ENCODE peak calls at places on chromosomes 13 and 19, in six cellular contexts. C is ovary, N is upper lobe of right lung, M is GM12878, P is IMR-90, I is fibroblast of lung. G is an unnamed sample. For H3K27me3, the result is how much of the 10 kb centered on the place peaks cover.

GRCh38 chr13:80469841-80470378 is 129.0 kb upstream of the SPRY2 start:
- DNase-seq in C (no peak), N (no peak), M (no peak), P (peak), I (peak), G (peak)

GRCh38 chr13:93476175-93476574 is 249.6 kb downstream of the GPC6 start:
- DNase-seq in C (no peak), N (no peak), M (no peak), P (peak), I (peak), G (no peak)

GRCh38 chr13:50613356-50613831 is 230.1 kb downstream of the DLEU7 start:
- DNase-seq in C (no peak), N (no peak), M (no peak), P (no peak), I (peak), G (no peak)

GRCh38 chr13:105735269-105735668 is 800.2 kb downstream of the EFNB2 start:
- DNase-seq in C (no peak), N (no peak), M (no peak), P (no peak), I (no peak), G (no peak)

GRCh38 chr19:19966862-19967261 is 66.1 kb downstream of the ZNF93 start:
- DNase-seq in C (no peak), N (no peak), M (no peak), P (no peak), I (no peak), G (no peak)

GRCh38 chr13:105329359-105329758 is 1206.1 kb downstream of the EFNB2 start:
- DNase-seq in C (no peak), N (no peak), M (no peak), P (no peak), I (peak), G (no peak)

GRCh38 chr19:33231511-33231910 is 5.9 kb upstream of the SLC7A10 start:
- DNase-seq in C (no peak), N (no peak), M (no peak), P (peak), I (no peak), G (no peak)

GRCh38 chr13:48994731-48995130 is 19.0 kb downstream of the FNDC3A start:
- DNase-seq in C (no peak), N (no peak), M (no peak), P (peak), I (peak), G (no peak)

GRCh38 chr13:102369303-102369702 is 32.5 kb downstream of the FGF14 start:
- DNase-seq in C (no peak), N (no peak), M (no peak), P (no peak), I (no peak), G (no peak)

GRCh38 chr13:106612688-106613087 is 44.8 kb upstream of the ARGLU1 start:
- DNase-seq in C (peak), N (peak), M (no peak), P (peak), I (no peak), G (peak)

GRCh38 chr13:48819889-48820288 is 155.8 kb upstream of the FNDC3A start:
- DNase-seq in C (no peak), N (no peak), M (no peak), P (no peak), I (no peak), G (no peak)

GRCh38 chr19:16470911-16471811 is 609 bp downstream of the EPS15L1 start:
- DNase-seq in C (no peak), N (no peak), M (no peak), P (peak), I (peak), G (peak)

GRCh38 chr13:114149774-114150740 is 17.6 kb upstream of the RASA3 start:
- DNase-seq in C (no peak), N (no peak), M (no peak), P (no peak), I (no peak), G (no peak)

GRCh38 chr13:30736921-30737320 is 1.6 kb downstream of the ALOX5AP start:
- DNase-seq in C (no peak), N (no peak), M (no peak), P (no peak), I (no peak), G (no peak)

GRCh38 chr13:109945206-109945960 is 159.0 kb upstream of the IRS2 start:
- DNase-seq in C (no peak), N (no peak), M (no peak), P (peak), I (peak), G (no peak)

GRCh38 chr13:83798731-83799130 is 83.5 kb downstream of the SLITRK1 start:
- DNase-seq in C (no peak), N (no peak), M (no peak), P (peak), I (peak), G (no peak)

GRCh38 chr13:99322297-99323103 is 15.3 kb upstream of the GPR183 start:
- DNase-seq in C (no peak), N (no peak), M (peak), P (peak), I (peak), G (no peak)

GRCh38 chr19:51138549-51138979 is 3.5 kb upstream of the SIGLEC7 start:
- DNase-seq in C (no peak), N (peak), M (no peak), P (no peak), I (no peak), G (no peak)

GRCh38 chr19:47503823-47504145 is 11.1 kb downstream of the NAPA start:
- DNase-seq in C (no peak), N (no peak), M (no peak), P (no peak), I (no peak), G (no peak)
- H3K4me3 ChIP-seq in C (no peak), N (no peak), M (no peak), P (no peak), I (no peak), G (no peak)

DNA sequence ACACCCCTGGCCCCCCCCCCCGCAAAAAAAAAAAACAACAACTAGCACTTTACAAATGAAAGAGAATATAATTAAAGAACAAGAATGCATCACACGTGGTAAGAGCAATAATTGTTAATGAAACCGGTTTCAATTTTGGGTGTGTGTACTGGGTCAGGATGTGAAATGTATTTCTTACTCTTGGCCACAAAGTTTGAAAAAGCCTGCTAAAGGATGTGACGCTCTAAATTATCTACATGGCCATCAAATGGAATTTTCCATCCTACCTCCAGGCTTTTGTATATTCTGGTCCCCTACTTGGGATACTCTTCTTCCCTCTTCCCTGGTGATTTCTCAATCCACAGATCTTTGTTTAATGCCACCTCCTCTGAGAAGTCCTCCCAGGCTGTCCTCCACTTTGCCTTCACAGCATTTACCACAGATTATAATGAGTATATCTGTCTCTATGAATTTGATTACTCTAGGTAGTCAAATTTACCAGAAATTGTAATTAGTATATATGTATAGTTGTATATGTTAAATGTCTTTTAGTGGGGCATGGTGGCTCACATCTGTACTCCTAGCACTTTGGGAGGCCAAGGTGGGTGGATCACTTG is 2.1 kb downstream of the SARS2 start:
- DNase-seq in C (no peak), N (no peak), M (no peak), P (no peak), I (no peak), G (no peak)
- H3K27me3 ChIP-seq in C (under half), N (under half), M (under half), P (under half), I (under half), G (under half)

DNA sequence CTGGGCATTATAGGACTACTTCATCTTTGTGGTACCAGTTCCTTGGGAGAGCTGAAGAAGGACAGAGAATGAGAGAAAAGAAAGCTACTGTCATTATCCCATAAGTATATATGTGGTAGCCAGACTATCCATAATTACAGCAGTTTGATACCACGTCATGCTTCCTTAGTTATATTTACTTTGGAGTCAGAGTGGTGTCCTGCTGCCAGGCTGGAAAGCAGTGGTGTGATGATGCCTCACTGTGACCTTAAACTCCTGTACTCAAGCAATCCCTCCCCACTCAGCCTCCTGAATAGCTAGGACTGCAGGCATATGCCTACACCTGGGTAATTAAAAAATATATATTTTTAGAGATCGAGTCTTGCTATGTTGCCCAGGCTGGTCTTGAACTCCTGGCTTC is 57.8 kb downstream of the WTIP start:
- DNase-seq in C (no peak), N (no peak), M (no peak), P (no peak), I (no peak), G (no peak)
- TF ChIP-seq CTCF in C (no peak), N (no peak), M (no peak), P (no peak), I (no peak), G (no peak)

DNA sequence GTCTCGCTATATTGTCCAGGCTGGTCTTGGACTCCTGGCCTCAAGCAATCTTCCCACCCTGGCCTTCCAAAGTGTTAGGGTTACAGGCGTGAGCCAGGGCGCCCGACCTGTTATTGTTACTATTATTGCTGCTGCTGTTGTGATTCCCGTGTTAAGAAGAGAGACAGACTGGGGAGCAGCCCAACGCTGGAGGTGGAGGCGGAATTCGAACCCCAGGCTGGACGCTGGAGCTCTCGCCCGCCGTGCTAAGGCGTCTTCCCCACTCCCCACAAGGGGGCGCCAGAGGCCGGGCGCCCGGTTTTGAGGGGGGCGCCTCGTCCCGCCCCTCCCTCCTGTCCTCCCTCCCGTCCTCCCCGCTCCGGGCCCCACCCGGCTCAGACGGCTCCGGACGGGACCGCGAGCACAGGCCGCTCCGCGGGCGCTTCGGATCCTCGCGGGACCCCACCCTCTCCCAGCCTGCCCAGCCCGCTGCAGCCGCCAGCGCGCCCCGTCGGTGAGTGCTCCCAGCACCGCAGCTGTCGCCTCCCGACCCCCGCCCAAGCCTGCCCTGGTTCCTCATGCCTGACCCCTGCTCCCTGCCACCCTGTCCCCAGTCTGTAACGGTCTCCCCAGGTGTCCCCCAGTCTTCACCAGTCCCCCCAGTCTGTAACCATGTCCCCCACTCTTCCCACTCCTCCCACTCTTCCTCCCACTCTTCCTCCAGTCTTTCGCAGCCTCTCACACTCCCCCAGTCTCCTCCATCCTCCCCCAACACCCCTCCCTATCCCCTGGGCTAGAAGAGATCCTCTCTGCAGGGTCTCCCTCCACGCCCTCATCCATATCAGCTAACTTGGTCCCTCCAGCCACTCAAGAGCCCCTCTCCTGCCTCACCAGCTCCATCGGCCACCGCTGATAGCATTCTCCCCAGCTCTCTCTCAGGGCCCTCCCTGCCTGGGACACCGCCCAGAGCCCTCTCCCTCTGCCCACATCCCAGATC is at the start of gene EHD2:
- DNase-seq in C (peak), N (peak), M (no peak), P (peak), I (peak), G (peak)
- H3K4me3 ChIP-seq in C (peak), N (peak), M (no peak), P (peak), I (peak), G (peak)

GRCh38 chr19:45539460-45539859 is 32.2 kb downstream of the VASP start:
- DNase-seq in C (no peak), N (no peak), M (no peak), P (no peak), I (no peak), G (no peak)
- H3K27me3 ChIP-seq in C (under half), N (under half), M (under half), P (under half), I (under half), G (under half)

GRCh38 chr19:3699741-3700241 is 477 bp downstream of the PIP5K1C start:
- DNase-seq in C (no peak), N (no peak), M (no peak), P (no peak), I (no peak), G (no peak)

GRCh38 chr19:3699071-3699740 is 1.1 kb downstream of the PIP5K1C start:
- DNase-seq in C (peak), N (peak), M (no peak), P (peak), I (peak), G (peak)

GRCh38 chr19:3701200-3701599 is 932 bp upstream of the PIP5K1C start:
- DNase-seq in C (no peak), N (no peak), M (no peak), P (no peak), I (no peak), G (no peak)

GRCh38 chr19:3698386-3698950 is 1.8 kb downstream of the PIP5K1C start:
- DNase-seq in C (no peak), N (no peak), M (no peak), P (peak), I (no peak), G (no peak)

GRCh38 chr19:3700242-3701032 is at the start of gene PIP5K1C:
- DNase-seq in C (peak), N (peak), M (peak), P (peak), I (peak), G (peak)
- TF ChIP-seq CTCF in C (peak), N (peak), M (peak), P (peak), I (peak), G (peak)

GRCh38 chr19:49688531-49689132 is 762 bp upstream of the ADM5 start:
- DNase-seq in C (no peak), N (no peak), M (no peak), P (no peak), I (no peak), G (no peak)

GRCh38 chr19:49689133-49690072 is at the start of gene ADM5:
- DNase-seq in C (peak), N (peak), M (no peak), P (no peak), I (no peak), G (peak)

GRCh38 chr19:49691243-49692101 is 556 bp downstream of the CPT1C start:
- DNase-seq in C (peak), N (no peak), M (no peak), P (peak), I (peak), G (peak)

GRCh38 chr19:49690656-49691242 is at the start of gene CPT1C:
- DNase-seq in C (peak), N (peak), M (no peak), P (peak), I (peak), G (peak)

GRCh38 chr19:49690073-49690655 is 752 bp upstream of the CPT1C start:
- DNase-seq in C (no peak), N (no peak), M (no peak), P (no peak), I (no peak), G (no peak)
- H3K4me3 ChIP-seq in C (peak), N (peak), M (no peak), P (peak), I (peak), G (peak)

DNA sequence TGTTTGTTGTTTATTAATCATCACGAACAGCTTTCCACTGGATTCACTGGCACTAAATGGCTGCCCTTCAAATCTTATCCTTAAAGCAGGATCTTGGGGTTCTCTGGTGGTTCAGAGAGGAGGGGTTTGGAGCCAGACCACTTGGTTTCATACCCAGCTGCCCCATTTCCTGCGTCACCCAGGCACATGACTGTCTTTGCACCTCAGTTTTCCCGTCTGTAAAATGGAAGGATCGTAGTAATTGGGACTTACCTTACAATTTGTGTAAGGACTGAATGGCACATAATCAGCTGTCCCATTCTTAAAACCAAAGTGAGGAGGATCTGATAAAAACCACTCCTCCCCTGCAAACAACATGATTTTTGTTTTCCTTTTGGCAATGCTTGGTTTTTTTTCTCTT is 318.3 kb downstream of the ZNF536 start:
- DNase-seq in C (no peak), N (no peak), M (no peak), P (no peak), I (no peak), G (no peak)
- H3K27me3 ChIP-seq in C (under half), N (under half), M (under half), P (under half), I (under half), G (under half)

GRCh38 chr19:58361900-58362271 is 665 bp downstream of the ZNF497 start:
- DNase-seq in C (no peak), N (peak), M (no peak), P (peak), I (no peak), G (no peak)
- TF ChIP-seq CTCF in C (no peak), N (no peak), M (no peak), P (no peak), I (no peak), G (no peak)

DNA sequence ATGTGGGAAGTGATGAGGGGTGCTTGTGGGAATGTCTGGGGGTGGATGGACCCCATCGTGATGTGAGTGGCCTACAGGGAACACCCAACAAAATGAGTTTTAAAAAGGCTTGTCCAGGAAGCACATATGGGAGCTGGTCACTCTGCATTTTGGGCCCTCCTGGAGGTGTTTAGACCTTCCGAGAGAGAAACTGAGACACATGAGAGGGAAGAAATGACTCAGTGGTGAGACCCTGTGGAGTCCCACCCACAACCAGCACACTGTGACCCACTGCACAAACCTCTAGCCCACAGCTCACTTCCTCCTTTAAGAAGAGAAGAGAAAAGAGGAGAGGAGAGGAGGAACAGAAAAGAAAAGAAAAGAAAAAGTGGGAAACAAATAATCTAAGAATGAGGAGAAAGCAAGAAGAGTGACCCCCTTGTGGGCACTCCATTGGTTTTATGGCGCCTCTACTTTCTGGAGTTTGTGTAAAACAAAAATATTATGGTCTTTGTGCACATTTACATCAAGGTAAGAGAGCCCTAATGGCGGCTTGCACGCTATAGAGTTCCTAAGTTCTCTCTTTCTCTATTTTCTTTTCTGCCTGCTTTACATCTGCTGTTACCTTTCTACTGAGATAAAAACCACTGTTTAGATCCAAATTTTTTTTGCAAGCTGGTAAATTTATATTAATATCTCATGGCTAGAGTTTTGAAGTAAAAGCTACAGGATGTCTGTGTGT is 13.3 kb upstream of the LILRB1 start:
- DNase-seq in C (no peak), N (no peak), M (peak), P (no peak), I (no peak), G (peak)
- H3K4me3 ChIP-seq in C (no peak), N (peak), M (peak), P (no peak), I (no peak), G (no peak)